ENCODE peak calls at places on chromosomes 13 and 19, in four cellular contexts. T is lower leg skin, Y is thyroid gland, G is heart left ventricle. L is an unnamed sample.

GRCh38 chr19:17248011-17248776 is 2.5 kb upstream of the NR2F6 start:
- DNase-seq in T (no peak), Y (no peak), G (no peak), L (peak)

GRCh38 chr13:44132710-44133109 is 240.9 kb upstream of the SERP2 start:
- DNase-seq in T (peak), Y (no peak), G (peak), L (no peak)

GRCh38 chr19:41784337-41785239 is 11.8 kb upstream of the CEACAM3 start:
- DNase-seq in T (no peak), Y (no peak), G (no peak), L (peak)

GRCh38 chr13:113991191-113991669 is 17.4 kb upstream of the C13orf46 start:
- DNase-seq in T (no peak), Y (peak), G (no peak), L (no peak)

GRCh38 chr19:55253842-55254624 is 4.8 kb downstream of the PPP6R1 start:
- DNase-seq in T (no peak), Y (no peak), G (no peak), L (no peak)

GRCh38 chr19:40592170-40592569 is 9.0 kb upstream of the LTBP4 start:
- DNase-seq in T (no peak), Y (no peak), G (no peak), L (no peak)

GRCh38 chr13:41939403-41939802 is 21.5 kb downstream of the VWA8 start:
- DNase-seq in T (no peak), Y (no peak), G (no peak), L (no peak)

GRCh38 chr19:16328824-16329482 is 4.3 kb downstream of the KLF2 start:
- DNase-seq in T (no peak), Y (no peak), G (peak), L (peak)

GRCh38 chr19:33175886-33176669 is 18.1 kb upstream of the LRP3 start:
- DNase-seq in T (no peak), Y (no peak), G (no peak), L (no peak)

GRCh38 chr13:33799950-33800592 is 17.9 kb upstream of the RFC3 start:
- DNase-seq in T (no peak), Y (no peak), G (no peak), L (no peak)

GRCh38 chr19:1648156-1648925 is 4.1 kb downstream of the TCF3 start:
- DNase-seq in T (no peak), Y (peak), G (no peak), L (no peak)

GRCh38 chr19:1646149-1646930 is 6.1 kb downstream of the TCF3 start:
- DNase-seq in T (no peak), Y (no peak), G (no peak), L (no peak)

GRCh38 chr19:1645299-1645698 is 7.1 kb downstream of the TCF3 start:
- DNase-seq in T (no peak), Y (no peak), G (no peak), L (no peak)

GRCh38 chr19:1647664-1648155 is 4.7 kb downstream of the TCF3 start:
- DNase-seq in T (no peak), Y (no peak), G (no peak), L (no peak)

DNA sequence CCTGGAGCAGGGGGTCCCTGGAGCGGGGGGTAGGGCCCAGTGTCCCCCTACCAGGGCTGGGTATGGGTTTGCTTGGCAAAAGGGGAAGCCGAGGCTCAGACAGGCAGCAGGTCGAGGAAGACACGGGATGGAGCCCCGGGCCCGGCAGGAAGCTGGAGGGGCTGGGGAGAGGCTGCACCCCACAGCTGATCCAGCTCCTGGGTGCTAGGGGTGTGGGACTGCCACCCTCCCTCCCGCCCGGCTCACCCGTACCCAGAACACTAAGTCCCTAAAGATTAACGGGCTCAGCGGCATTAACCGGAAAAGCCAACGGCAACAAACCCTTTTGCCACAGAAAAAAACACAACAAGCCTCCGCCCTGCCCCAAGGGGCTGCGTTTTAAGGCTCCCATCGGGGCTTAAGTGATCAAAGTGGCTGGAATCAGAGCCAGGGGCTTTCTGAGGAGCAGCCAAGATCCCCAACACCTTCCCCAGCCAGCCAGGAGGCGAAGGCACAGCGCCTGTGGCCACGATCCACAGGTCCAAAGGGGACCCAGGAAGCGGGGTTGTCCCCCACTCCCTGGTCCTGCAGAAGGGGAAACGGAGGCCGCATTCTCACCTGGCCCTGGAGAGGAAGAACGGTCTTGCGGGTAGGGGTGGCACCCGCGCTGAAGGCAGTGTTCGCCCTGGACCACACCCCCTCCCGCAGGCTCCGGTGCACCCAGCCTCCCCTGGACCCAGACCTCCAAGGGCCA is 5.3 kb downstream of the TCF3 start:
- DNase-seq in T (no peak), Y (no peak), G (no peak), L (peak)
- TF ChIP-seq POLR2A in T (no peak), Y (no peak), G (no peak), L (no peak)

GRCh38 chr19:5434970-5435641 is 20.1 kb upstream of the ZNRF4 start:
- DNase-seq in T (no peak), Y (no peak), G (no peak), L (no peak)
- TF ChIP-seq POLR2A in T (no peak), Y (no peak), G (no peak), L (no peak)

DNA sequence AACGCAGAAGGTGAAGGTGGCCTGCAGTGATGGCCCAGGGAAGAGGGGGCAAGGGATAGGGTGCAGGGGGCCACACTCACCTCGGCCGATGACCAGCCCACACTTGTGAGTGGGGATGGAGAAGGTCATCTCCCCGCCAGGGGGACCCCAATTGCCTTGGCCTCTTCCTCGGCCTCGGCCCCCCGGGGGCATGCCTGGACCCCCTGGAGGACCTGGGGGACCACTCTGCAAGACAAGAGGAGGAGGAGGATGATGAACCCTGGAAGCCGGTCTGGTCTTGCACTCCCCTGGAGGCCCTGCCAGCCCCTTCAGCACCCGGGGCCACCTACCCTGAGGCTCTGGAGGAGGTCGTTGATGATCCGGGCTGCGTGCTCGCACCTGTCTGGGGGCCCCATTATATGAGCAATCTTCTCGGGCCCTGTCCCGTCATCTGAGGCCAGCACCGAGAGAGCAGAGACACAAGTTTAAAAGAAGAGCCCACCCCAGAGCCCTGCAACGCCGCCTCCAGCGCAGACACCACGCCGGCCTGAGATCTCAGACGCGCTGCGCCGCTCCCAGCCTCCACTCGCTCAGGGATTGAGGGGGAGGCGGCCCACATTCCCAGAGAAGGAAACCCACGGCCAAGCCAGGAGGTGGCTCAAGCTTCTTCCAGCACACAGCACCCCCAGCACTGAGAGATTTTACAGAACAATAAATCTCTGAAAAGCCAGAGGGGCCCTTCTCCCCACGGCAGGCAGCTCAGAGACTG is 7.8 kb downstream of the KHSRP start:
- DNase-seq in T (no peak), Y (no peak), G (no peak), L (no peak)
- TF ChIP-seq POLR2A in T (no peak), Y (no peak), G (no peak), L (no peak)

GRCh38 chr13:102596147-102597028 is at the start of gene TPP2:
- DNase-seq in T (peak), Y (peak), G (peak), L (peak)
- TF ChIP-seq POLR2A in T (peak), Y (no peak), G (peak), L (peak)

GRCh38 chr13:20121154-20121515 is 39.7 kb downstream of the GJA3 start:
- DNase-seq in T (no peak), Y (no peak), G (no peak), L (no peak)
- TF ChIP-seq POLR2A in T (no peak), Y (no peak), G (no peak), L (no peak)

GRCh38 chr13:31042501-31043165 is 110.2 kb downstream of the TEX26 start:
- DNase-seq in T (no peak), Y (no peak), G (no peak), L (peak)
- TF ChIP-seq POLR2A in T (no peak), Y (no peak), G (no peak), L (no peak)

GRCh38 chr19:12293771-12294307 is 844 bp downstream of the ZNF44 start:
- DNase-seq in T (peak), Y (peak), G (peak), L (peak)
- TF ChIP-seq POLR2A in T (no peak), Y (no peak), G (no peak), L (peak)

GRCh38 chr19:58499021-58499927 is 12.5 kb downstream of the SLC27A5 start:
- DNase-seq in T (peak), Y (peak), G (peak), L (peak)
- TF ChIP-seq POLR2A in T (no peak), Y (no peak), G (no peak), L (peak)

GRCh38 chr19:18328340-18329034 is 5.6 kb upstream of the LSM4 start:
- DNase-seq in T (peak), Y (peak), G (peak), L (peak)
- TF ChIP-seq POLR2A in T (no peak), Y (no peak), G (peak), L (no peak)

GRCh38 chr13:102800145-102801041 is 1.5 kb downstream of the BIVM start:
- DNase-seq in T (peak), Y (peak), G (peak), L (peak)

GRCh38 chr13:102793583-102794355 is 5.0 kb downstream of the POGLUT2 start:
- DNase-seq in T (no peak), Y (no peak), G (no peak), L (no peak)

GRCh38 chr13:102799544-102800144 is 725 bp downstream of the BIVM start:
- DNase-seq in T (no peak), Y (peak), G (peak), L (peak)

DNA sequence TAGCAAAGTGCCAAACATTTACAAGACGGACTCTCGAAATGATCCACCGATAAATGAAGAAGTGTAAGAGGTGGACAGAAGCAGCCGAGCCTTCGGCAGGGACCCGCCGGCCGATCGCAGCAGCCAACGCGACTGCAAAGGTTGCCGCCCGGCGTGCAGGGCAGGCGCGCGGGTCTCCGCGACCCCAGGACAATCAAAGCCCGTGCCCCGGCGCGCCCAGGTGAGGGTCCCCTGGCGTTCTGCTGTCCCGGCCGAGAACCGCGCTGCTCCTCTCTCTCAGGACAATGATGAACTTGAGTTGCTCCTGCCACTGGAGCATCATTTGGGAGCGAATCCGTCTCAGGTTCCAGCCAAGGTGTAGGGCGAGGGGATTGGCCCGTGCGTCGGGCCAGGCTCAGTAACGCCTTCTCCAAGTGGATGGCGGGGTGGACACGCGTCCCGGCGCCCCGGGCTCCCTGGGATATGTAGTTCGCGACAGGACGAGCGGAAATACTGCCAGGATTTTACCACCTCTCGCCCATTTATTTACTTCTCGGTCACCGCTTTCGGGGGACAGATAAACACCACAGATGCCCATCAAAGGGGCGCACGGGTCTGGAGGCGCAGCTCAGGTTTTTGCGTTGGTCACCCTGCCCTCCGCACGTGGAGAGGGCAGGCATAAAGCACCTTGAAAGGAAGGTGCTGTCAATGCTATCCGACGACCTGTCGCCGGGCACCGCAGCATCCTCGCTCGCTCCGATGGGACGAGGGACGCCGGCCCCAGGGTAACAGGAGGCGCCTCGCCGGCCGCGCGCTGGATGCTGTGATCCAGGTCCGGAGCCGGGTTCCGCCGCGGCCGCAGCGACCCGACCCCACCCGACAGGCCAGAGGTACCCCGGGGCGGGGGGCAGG is at the start of the genes BIVM and POGLUT2:
- DNase-seq in T (peak), Y (peak), G (peak), L (peak)
- TF ChIP-seq POLR2A in T (no peak), Y (no peak), G (no peak), L (no peak)

L was measured in Peyer's patch.